ENCODE peak calls at places on chromosomes 7 and 10, in six cellular contexts. One of them, this sample, is unnamed.

GRCh38 chr7:69883399-69883821 is 285.1 kb downstream of the AUTS2 start:
- DNase-seq in lower leg skin: no peak
- DNase-seq in sigmoid colon: no peak
- DNase-seq in fibroblast of lung: no peak
- DNase-seq in HuH-7.5: no peak
- DNase-seq in stimulated activated CD8-positive, alpha-beta memory T cell treated with anti-CD3 and anti-CD28 coated beads, Interleukin-2, amount 100 ng/mL, for 48 hours: no peak
- DNase-seq in this sample: no peak

GRCh38 chr10:11339660-11340059 is 271.8 kb downstream of the USP6NL start:
- DNase-seq in fibroblast of lung: no peak
- DNase-seq in lower leg skin: no peak
- DNase-seq in stimulated activated CD8-positive, alpha-beta memory T cell treated with anti-CD3 and anti-CD28 coated beads, Interleukin-2, amount 100 ng/mL, for 48 hours: no peak
- DNase-seq in sigmoid colon: no peak
- DNase-seq in HuH-7.5: no peak
- DNase-seq in this sample: no peak

GRCh38 chr10:124296121-124296812 is 122.5 kb downstream of the OAT start:
- DNase-seq in HuH-7.5: no peak
- DNase-seq in fibroblast of lung: peak
- DNase-seq in sigmoid colon: peak
- DNase-seq in lower leg skin: no peak
- DNase-seq in stimulated activated CD8-positive, alpha-beta memory T cell treated with anti-CD3 and anti-CD28 coated beads, Interleukin-2, amount 100 ng/mL, for 48 hours: no peak
- DNase-seq in this sample: no peak

GRCh38 chr10:50653142-50653541 is 29.4 kb upstream of the SGMS1 start:
- DNase-seq in stimulated activated CD8-positive, alpha-beta memory T cell treated with anti-CD3 and anti-CD28 coated beads, Interleukin-2, amount 100 ng/mL, for 48 hours: no peak
- DNase-seq in fibroblast of lung: peak
- DNase-seq in sigmoid colon: no peak
- DNase-seq in lower leg skin: no peak
- DNase-seq in HuH-7.5: no peak
- DNase-seq in this sample: no peak

GRCh38 chr10:4006051-4006450 is 221.0 kb upstream of the KLF6 start:
- DNase-seq in sigmoid colon: peak
- DNase-seq in HuH-7.5: no peak
- DNase-seq in lower leg skin: no peak
- DNase-seq in stimulated activated CD8-positive, alpha-beta memory T cell treated with anti-CD3 and anti-CD28 coated beads, Interleukin-2, amount 100 ng/mL, for 48 hours: no peak
- DNase-seq in fibroblast of lung: no peak
- DNase-seq in this sample: no peak

GRCh38 chr7:87171282-87171934 is 19.2 kb downstream of the DMTF1 start:
- DNase-seq in lower leg skin: no peak
- DNase-seq in sigmoid colon: no peak
- DNase-seq in stimulated activated CD8-positive, alpha-beta memory T cell treated with anti-CD3 and anti-CD28 coated beads, Interleukin-2, amount 100 ng/mL, for 48 hours: no peak
- DNase-seq in fibroblast of lung: no peak
- DNase-seq in HuH-7.5: no peak
- DNase-seq in this sample: no peak

GRCh38 chr7:115600196-115600595 is 430.4 kb downstream of the TFEC start:
- DNase-seq in fibroblast of lung: peak
- DNase-seq in sigmoid colon: no peak
- DNase-seq in lower leg skin: no peak
- DNase-seq in HuH-7.5: no peak
- DNase-seq in stimulated activated CD8-positive, alpha-beta memory T cell treated with anti-CD3 and anti-CD28 coated beads, Interleukin-2, amount 100 ng/mL, for 48 hours: no peak
- DNase-seq in this sample: no peak

GRCh38 chr7:44636041-44636580 is 29.7 kb downstream of the OGDH start:
- DNase-seq in stimulated activated CD8-positive, alpha-beta memory T cell treated with anti-CD3 and anti-CD28 coated beads, Interleukin-2, amount 100 ng/mL, for 48 hours: no peak
- DNase-seq in sigmoid colon: no peak
- DNase-seq in HuH-7.5: no peak
- DNase-seq in fibroblast of lung: no peak
- DNase-seq in lower leg skin: no peak
- DNase-seq in this sample: no peak

GRCh38 chr10:4708123-4708759 is 117.8 kb upstream of the AKR1E2 start:
- DNase-seq in sigmoid colon: no peak
- DNase-seq in lower leg skin: no peak
- DNase-seq in HuH-7.5: no peak
- DNase-seq in stimulated activated CD8-positive, alpha-beta memory T cell treated with anti-CD3 and anti-CD28 coated beads, Interleukin-2, amount 100 ng/mL, for 48 hours: no peak
- DNase-seq in fibroblast of lung: no peak
- DNase-seq in this sample: no peak